ENCODE peak calls at places on chromosomes 6 and 20, in ten cellular contexts. C, S, Z, R, B, L, O, K, Q and J are unnamed samples.

GRCh38 chr6:26336355-26337198 is 28.4 kb upstream of the BTN3A2 start:
- DNase-seq in K (peak), B (no peak), O (no peak), R (peak), C (no peak), L (no peak), Z (no peak), S (peak), Q (peak), J (no peak)

GRCh38 chr20:53468583-53468982 is 125.1 kb downstream of the ZNF217 start:
- DNase-seq in O (no peak), C (no peak), K (no peak), Z (no peak), Q (no peak), R (no peak), B (no peak), L (no peak), S (no peak), J (no peak)

GRCh38 chr6:139881728-139882211 is 507.3 kb upstream of the CITED2 start:
- DNase-seq in O (peak), B (peak), L (peak), R (peak), S (peak), Z (peak), K (peak), Q (peak), C (peak), J (peak)

GRCh38 chr6:24779416-24779815 is 4.7 kb downstream of the GMNN start:
- DNase-seq in Q (peak), K (no peak), B (no peak), L (no peak), C (no peak), S (no peak), O (peak), Z (no peak), R (no peak), J (peak)

GRCh38 chr20:4937422-4938319 is 63.6 kb downstream of the SLC23A2 start:
- DNase-seq in B (peak), Z (no peak), L (no peak), K (no peak), R (no peak), C (no peak), S (no peak), Q (peak), O (peak), J (peak)

GRCh38 chr20:36631651-36632050 is 14.3 kb downstream of the SLA2 start:
- DNase-seq in R (peak), K (no peak), O (no peak), L (no peak), Z (no peak), Q (no peak), B (no peak), S (no peak), C (no peak), J (no peak)

GRCh38 chr20:19934792-19935491 is 82.2 kb upstream of the NAA20 start:
- DNase-seq in R (peak), K (peak), Z (peak), L (no peak), C (no peak), B (no peak), S (no peak), O (peak), Q (peak), J (peak)

GRCh38 chr20:4544765-4545164 is 176.9 kb upstream of the PRND start:
- DNase-seq in S (peak), L (no peak), K (no peak), R (peak), Q (peak), O (no peak), Z (no peak), B (no peak), C (no peak), J (no peak)

GRCh38 chr20:49446808-49447207 is 35.7 kb downstream of the KCNB1 start:
- DNase-seq in R (no peak), S (peak), B (peak), Z (no peak), L (no peak), K (peak), C (peak), O (no peak), Q (no peak), J (peak)

GRCh38 chr20:47427067-47427466 is 70.6 kb upstream of the ZMYND8 start:
- DNase-seq in R (no peak), B (no peak), O (no peak), L (no peak), K (no peak), Q (no peak), Z (no peak), S (no peak), C (no peak), J (no peak)
- TF ChIP-seq EZH2 in R (no peak), B (no peak), O (no peak), L (no peak), K (no peak), Q (no peak), Z (no peak), S (no peak), C (no peak), J (no peak)

DNA sequence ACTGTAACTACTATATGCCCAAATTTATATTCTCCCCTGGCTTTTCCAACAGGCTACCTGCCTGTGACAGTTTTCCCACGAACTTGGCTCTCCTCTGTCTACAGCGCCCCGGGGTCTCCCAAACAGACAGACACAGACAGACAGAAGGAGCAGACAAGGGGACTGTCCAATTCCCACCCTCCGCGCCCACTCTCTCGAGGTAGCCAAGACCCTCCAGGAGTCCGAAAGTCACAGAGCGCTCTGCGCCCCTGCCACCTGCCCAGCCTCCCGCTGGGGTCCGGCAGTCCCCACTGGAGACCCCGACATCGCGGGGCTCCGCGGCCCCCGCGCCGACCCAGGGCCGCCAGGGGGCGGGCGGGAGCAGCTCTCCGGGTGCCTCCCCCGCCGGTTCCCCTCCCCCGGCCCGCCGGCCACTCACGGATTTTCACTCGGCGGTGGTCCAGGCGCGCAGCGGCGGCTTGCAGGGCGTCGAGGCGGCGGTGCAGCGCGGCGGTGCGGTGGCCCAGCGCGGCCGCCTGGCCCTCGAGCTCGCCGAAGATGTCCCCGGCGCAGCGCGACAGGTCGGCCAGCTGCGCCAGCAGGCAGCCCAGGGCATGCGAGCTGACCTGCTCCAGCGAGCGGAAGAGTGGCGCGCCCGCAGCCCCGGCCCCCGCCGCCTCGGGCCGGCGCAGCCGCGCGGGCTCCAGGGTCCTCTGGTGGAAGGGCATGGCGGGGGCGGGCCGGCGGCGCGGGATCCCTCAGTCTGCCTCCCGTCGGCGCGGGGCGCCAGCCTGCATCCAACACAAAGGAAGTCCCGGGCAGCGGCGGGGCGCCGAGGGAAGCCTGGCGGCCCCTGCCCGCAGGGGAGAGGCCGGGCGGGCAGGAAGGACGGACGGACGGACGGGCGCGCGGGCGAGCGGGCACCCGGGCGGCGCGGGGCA is 81.3 kb upstream of the CCDC28A start:
- DNase-seq in R (peak), L (no peak), O (peak), S (peak), K (peak), Z (peak), Q (peak), C (peak), B (peak), J (peak)
- TF ChIP-seq CTCF in R (peak), L (peak), O (peak), S (peak), K (peak), Z (peak), Q (peak), C (peak), B (peak), J (peak)

GRCh38 chr6:163691049-163691448 is 276.5 kb downstream of the QKI start:
- DNase-seq in K (no peak), Q (no peak), R (no peak), S (no peak), L (no peak), O (no peak), B (no peak), C (no peak), Z (no peak), J (no peak)

GRCh38 chr6:163694988-163695942 is 280.7 kb downstream of the QKI start:
- DNase-seq in R (no peak), Z (no peak), B (no peak), S (no peak), K (no peak), L (no peak), O (no peak), C (no peak), Q (no peak), J (peak)
- TF ChIP-seq EZH2 in R (no peak), Z (no peak), B (no peak), S (no peak), K (no peak), L (no peak), O (no peak), C (no peak), Q (no peak), J (no peak)

GRCh38 chr6:97705568-97705967 is 422.6 kb upstream of the MMS22L start:
- DNase-seq in B (peak), Z (no peak), Q (peak), L (peak), S (peak), R (no peak), K (peak), C (peak), O (no peak), J (no peak)
- TF ChIP-seq CTCF in B (peak), Z (peak), Q (peak), L (peak), S (peak), R (peak), K (peak), C (peak), O (no peak), J (peak)